ENCODE peak calls at places on chromosome 12, in nine cellular contexts. One of them, this sample, is unnamed.

GRCh38 chr12:116736962-116737773 is 701 bp downstream of the SPRING1 start:
- DNase-seq in trophoblast cell: no peak
- DNase-seq in right lobe of liver: no peak
- DNase-seq in GM23248: peak; percentile 40
- DNase-seq in ovary: no peak
- DNase-seq in OCI-LY7: no peak
- DNase-seq in neural progenitor cell: peak; percentile 69
- DNase-seq in colonic mucosa: peak; percentile 28
- DNase-seq in left ventricle myocardium inferior: no peak
- DNase-seq in this sample: no peak

GRCh38 chr12:98757455-98757854 is 112.4 kb downstream of the APAF1 start:
- DNase-seq in right lobe of liver: no peak
- DNase-seq in trophoblast cell: no peak
- DNase-seq in GM23248: peak; percentile 44
- DNase-seq in left ventricle myocardium inferior: no peak
- DNase-seq in neural progenitor cell: no peak
- DNase-seq in colonic mucosa: no peak
- DNase-seq in ovary: no peak
- DNase-seq in OCI-LY7: no peak
- DNase-seq in this sample: no peak

GRCh38 chr12:132075026-132075713 is 68.9 kb downstream of the DDX51 start:
- DNase-seq in trophoblast cell: no peak
- DNase-seq in left ventricle myocardium inferior: no peak
- DNase-seq in ovary: no peak
- DNase-seq in colonic mucosa: no peak
- DNase-seq in GM23248: peak; percentile 27
- DNase-seq in right lobe of liver: no peak
- DNase-seq in OCI-LY7: no peak
- DNase-seq in neural progenitor cell: peak; percentile 17
- DNase-seq in this sample: no peak

GRCh38 chr12:130526813-130527212 is 189.1 kb downstream of the PIWIL1 start:
- DNase-seq in right lobe of liver: no peak
- DNase-seq in colonic mucosa: peak; percentile 23
- DNase-seq in GM23248: peak; percentile 8
- DNase-seq in ovary: no peak
- DNase-seq in left ventricle myocardium inferior: no peak
- DNase-seq in neural progenitor cell: peak; percentile 82
- DNase-seq in OCI-LY7: no peak
- DNase-seq in trophoblast cell: peak; percentile 41
- DNase-seq in this sample: no peak

GRCh38 chr12:81021834-81022233 is 56.0 kb upstream of the ACSS3 start:
- DNase-seq in right lobe of liver: no peak
- DNase-seq in colonic mucosa: no peak
- DNase-seq in neural progenitor cell: no peak
- DNase-seq in ovary: no peak
- DNase-seq in GM23248: no peak
- DNase-seq in OCI-LY7: no peak
- DNase-seq in trophoblast cell: no peak
- DNase-seq in left ventricle myocardium inferior: no peak
- DNase-seq in this sample: no peak

GRCh38 chr12:27530157-27530922 is 6.3 kb downstream of the PPFIBP1 start:
- DNase-seq in OCI-LY7: peak; percentile 21
- DNase-seq in left ventricle myocardium inferior: no peak
- DNase-seq in colonic mucosa: no peak
- DNase-seq in right lobe of liver: no peak
- DNase-seq in ovary: no peak
- DNase-seq in trophoblast cell: peak; percentile 21
- DNase-seq in neural progenitor cell: peak; percentile 25
- DNase-seq in GM23248: no peak
- DNase-seq in this sample: no peak

GRCh38 chr12:92955997-92956663 is 27.0 kb upstream of the EEA1 start:
- DNase-seq in neural progenitor cell: no peak
- DNase-seq in left ventricle myocardium inferior: no peak
- DNase-seq in right lobe of liver: no peak
- DNase-seq in colonic mucosa: no peak
- DNase-seq in OCI-LY7: no peak
- DNase-seq in trophoblast cell: no peak
- DNase-seq in GM23248: peak; percentile 82
- DNase-seq in ovary: no peak
- DNase-seq in this sample: no peak

GRCh38 chr12:97781342-97781741 is 318.7 kb downstream of the RMST start:
- DNase-seq in left ventricle myocardium inferior: no peak
- DNase-seq in colonic mucosa: no peak
- DNase-seq in neural progenitor cell: no peak
- DNase-seq in trophoblast cell: no peak
- DNase-seq in GM23248: no peak
- DNase-seq in ovary: no peak
- DNase-seq in OCI-LY7: no peak
- DNase-seq in right lobe of liver: no peak
- DNase-seq in this sample: no peak

GRCh38 chr12:71752887-71753286 is 1.8 kb upstream of the RAB21 start:
- DNase-seq in GM23248: no peak
- DNase-seq in colonic mucosa: no peak
- DNase-seq in right lobe of liver: no peak
- DNase-seq in OCI-LY7: no peak
- DNase-seq in left ventricle myocardium inferior: no peak
- DNase-seq in neural progenitor cell: no peak
- DNase-seq in trophoblast cell: no peak
- DNase-seq in ovary: no peak
- DNase-seq in this sample: no peak

GRCh38 chr12:13686243-13686642 is 295.2 kb downstream of the GRIN2B start:
- DNase-seq in GM23248: no peak
- DNase-seq in OCI-LY7: no peak
- DNase-seq in neural progenitor cell: no peak
- DNase-seq in ovary: no peak
- DNase-seq in trophoblast cell: no peak
- DNase-seq in colonic mucosa: no peak
- DNase-seq in left ventricle myocardium inferior: no peak
- DNase-seq in right lobe of liver: no peak
- DNase-seq in this sample: no peak

GRCh38 chr12:72286526-72286925 is 14.4 kb downstream of the TRHDE start:
- DNase-seq in neural progenitor cell: no peak
- DNase-seq in left ventricle myocardium inferior: no peak
- DNase-seq in GM23248: peak; percentile 31
- DNase-seq in colonic mucosa: no peak
- DNase-seq in OCI-LY7: no peak
- DNase-seq in right lobe of liver: no peak
- DNase-seq in trophoblast cell: no peak
- DNase-seq in ovary: no peak
- DNase-seq in this sample: no peak

GRCh38 chr12:121514184-121514742 is 66.6 kb downstream of the KDM2B start:
- DNase-seq in colonic mucosa: no peak
- DNase-seq in right lobe of liver: no peak
- DNase-seq in OCI-LY7: peak; percentile 70
- DNase-seq in left ventricle myocardium inferior: no peak
- DNase-seq in neural progenitor cell: no peak
- DNase-seq in GM23248: no peak
- DNase-seq in ovary: no peak
- DNase-seq in trophoblast cell: no peak
- DNase-seq in this sample: no peak

GRCh38 chr12:78330131-78330530 is 499.4 kb downstream of the NAV3 start:
- DNase-seq in trophoblast cell: no peak
- DNase-seq in GM23248: no peak
- DNase-seq in colonic mucosa: no peak
- DNase-seq in right lobe of liver: no peak
- DNase-seq in OCI-LY7: no peak
- DNase-seq in ovary: no peak
- DNase-seq in neural progenitor cell: no peak
- DNase-seq in left ventricle myocardium inferior: no peak
- DNase-seq in this sample: no peak

GRCh38 chr12:34298176-34298970 is 276.1 kb downstream of the ALG10 start:
- DNase-seq in OCI-LY7: no peak
- DNase-seq in GM23248: no peak
- DNase-seq in ovary: no peak
- DNase-seq in left ventricle myocardium inferior: no peak
- DNase-seq in colonic mucosa: no peak
- DNase-seq in trophoblast cell: no peak
- DNase-seq in neural progenitor cell: no peak
- DNase-seq in right lobe of liver: no peak
- DNase-seq in this sample: no peak

GRCh38 chr12:104634044-104634443 is 177.3 kb downstream of the CHST11 start:
- DNase-seq in GM23248: no peak
- DNase-seq in ovary: no peak
- DNase-seq in left ventricle myocardium inferior: no peak
- DNase-seq in neural progenitor cell: no peak
- DNase-seq in trophoblast cell: no peak
- DNase-seq in OCI-LY7: no peak
- DNase-seq in right lobe of liver: no peak
- DNase-seq in colonic mucosa: no peak
- DNase-seq in this sample: no peak
- H3K36me3 ChIP-seq in GM23248: no peaks in the 10 kb centered on the region
- H3K36me3 ChIP-seq in ovary: no peaks in the 10 kb centered on the region
- H3K36me3 ChIP-seq in left ventricle myocardium inferior: no peaks in the 10 kb centered on the region
- H3K36me3 ChIP-seq in neural progenitor cell: no peaks in the 10 kb centered on the region
- H3K36me3 ChIP-seq in trophoblast cell: no peaks in the 10 kb centered on the region
- H3K36me3 ChIP-seq in OCI-LY7: peaks cover 4% of the 10 kb centered on the region
- H3K36me3 ChIP-seq in right lobe of liver: no peaks in the 10 kb centered on the region
- H3K36me3 ChIP-seq in colonic mucosa: no peaks in the 10 kb centered on the region
- H3K36me3 ChIP-seq in this sample: no peaks in the 10 kb centered on the region

GRCh38 chr12:89704457-89704856 is 4.2 kb downstream of the ATP2B1 start:
- DNase-seq in GM23248: peak; percentile 12
- DNase-seq in neural progenitor cell: no peak
- DNase-seq in left ventricle myocardium inferior: no peak
- DNase-seq in trophoblast cell: no peak
- DNase-seq in OCI-LY7: no peak
- DNase-seq in ovary: no peak
- DNase-seq in right lobe of liver: no peak
- DNase-seq in colonic mucosa: no peak
- DNase-seq in this sample: no peak

GRCh38 chr12:89702503-89702902 is 6.1 kb downstream of the ATP2B1 start:
- DNase-seq in right lobe of liver: no peak
- DNase-seq in ovary: no peak
- DNase-seq in trophoblast cell: no peak
- DNase-seq in GM23248: no peak
- DNase-seq in left ventricle myocardium inferior: no peak
- DNase-seq in neural progenitor cell: no peak
- DNase-seq in colonic mucosa: no peak
- DNase-seq in OCI-LY7: no peak
- DNase-seq in this sample: no peak

GRCh38 chr12:89701606-89702206 is 6.9 kb downstream of the ATP2B1 start:
- DNase-seq in neural progenitor cell: no peak
- DNase-seq in colonic mucosa: no peak
- DNase-seq in GM23248: no peak
- DNase-seq in ovary: no peak
- DNase-seq in OCI-LY7: no peak
- DNase-seq in right lobe of liver: no peak
- DNase-seq in trophoblast cell: no peak
- DNase-seq in left ventricle myocardium inferior: no peak
- DNase-seq in this sample: no peak

GRCh38 chr12:89706551-89707348 is 1.9 kb downstream of the ATP2B1 start:
- DNase-seq in ovary: no peak
- DNase-seq in colonic mucosa: peak; percentile 29
- DNase-seq in OCI-LY7: peak; percentile 21
- DNase-seq in GM23248: peak; percentile 73
- DNase-seq in right lobe of liver: no peak
- DNase-seq in neural progenitor cell: peak; percentile 49
- DNase-seq in left ventricle myocardium inferior: no peak
- DNase-seq in trophoblast cell: no peak
- DNase-seq in this sample: no peak

DNA sequence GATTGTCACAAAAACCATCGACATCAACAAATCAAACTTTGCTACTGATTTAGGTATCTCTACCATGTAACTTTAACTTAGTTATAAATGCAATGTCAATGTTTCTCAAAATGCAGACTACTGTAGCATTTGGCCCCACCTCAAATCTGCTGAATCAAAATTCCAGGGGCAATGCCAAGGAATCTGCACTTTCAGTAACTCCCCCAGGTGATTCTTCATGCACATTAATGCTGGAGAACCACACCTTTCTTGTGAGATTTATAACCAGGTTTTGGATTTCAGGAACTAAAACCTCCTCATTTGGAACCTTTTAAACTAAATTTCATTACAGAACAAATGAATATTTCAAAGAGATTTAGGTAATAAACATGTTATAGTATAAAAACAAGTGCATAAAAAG is 4.9 kb downstream of the ATP2B1 start:
- DNase-seq in left ventricle myocardium inferior: no peak
- DNase-seq in colonic mucosa: no peak
- DNase-seq in neural progenitor cell: no peak
- DNase-seq in right lobe of liver: no peak
- DNase-seq in ovary: no peak
- DNase-seq in trophoblast cell: no peak
- DNase-seq in GM23248: peak; percentile 14
- DNase-seq in OCI-LY7: no peak
- DNase-seq in this sample: no peak
- H3K4me1 ChIP-seq in left ventricle myocardium inferior: peaks cover 19% of the 10 kb centered on the region
- H3K4me1 ChIP-seq in colonic mucosa: no peaks in the 10 kb centered on the region
- H3K4me1 ChIP-seq in neural progenitor cell: peaks cover 34% of the 10 kb centered on the region
- H3K4me1 ChIP-seq in right lobe of liver: no peaks in the 10 kb centered on the region
- H3K4me1 ChIP-seq in ovary: no peaks in the 10 kb centered on the region
- H3K4me1 ChIP-seq in trophoblast cell: no peaks in the 10 kb centered on the region
- H3K4me1 ChIP-seq in GM23248: peaks cover 17% of the 10 kb centered on the region
- H3K4me1 ChIP-seq in OCI-LY7: peaks cover 38% of the 10 kb centered on the region
- H3K4me1 ChIP-seq in this sample: no peaks in the 10 kb centered on the region

GRCh38 chr12:57822392-57823130 is 4.0 kb upstream of the AVIL start:
- DNase-seq in ovary: no peak
- DNase-seq in colonic mucosa: no peak
- DNase-seq in left ventricle myocardium inferior: no peak
- DNase-seq in right lobe of liver: no peak
- DNase-seq in neural progenitor cell: no peak
- DNase-seq in trophoblast cell: no peak
- DNase-seq in OCI-LY7: no peak
- DNase-seq in GM23248: no peak
- DNase-seq in this sample: no peak
- H3K36me3 ChIP-seq in ovary: no peaks in the 10 kb centered on the region
- H3K36me3 ChIP-seq in colonic mucosa: peaks cover 56% of the 10 kb centered on the region
- H3K36me3 ChIP-seq in left ventricle myocardium inferior: peaks cover 89% of the 10 kb centered on the region
- H3K36me3 ChIP-seq in right lobe of liver: peaks cover 58% of the 10 kb centered on the region
- H3K36me3 ChIP-seq in neural progenitor cell: no peaks in the 10 kb centered on the region
- H3K36me3 ChIP-seq in trophoblast cell: peaks cover 65% of the 10 kb centered on the region
- H3K36me3 ChIP-seq in OCI-LY7: peaks cover 65% of the 10 kb centered on the region
- H3K36me3 ChIP-seq in GM23248: peaks cover 75% of the 10 kb centered on the region
- H3K36me3 ChIP-seq in this sample: peaks cover 73% of the 10 kb centered on the region

DNA sequence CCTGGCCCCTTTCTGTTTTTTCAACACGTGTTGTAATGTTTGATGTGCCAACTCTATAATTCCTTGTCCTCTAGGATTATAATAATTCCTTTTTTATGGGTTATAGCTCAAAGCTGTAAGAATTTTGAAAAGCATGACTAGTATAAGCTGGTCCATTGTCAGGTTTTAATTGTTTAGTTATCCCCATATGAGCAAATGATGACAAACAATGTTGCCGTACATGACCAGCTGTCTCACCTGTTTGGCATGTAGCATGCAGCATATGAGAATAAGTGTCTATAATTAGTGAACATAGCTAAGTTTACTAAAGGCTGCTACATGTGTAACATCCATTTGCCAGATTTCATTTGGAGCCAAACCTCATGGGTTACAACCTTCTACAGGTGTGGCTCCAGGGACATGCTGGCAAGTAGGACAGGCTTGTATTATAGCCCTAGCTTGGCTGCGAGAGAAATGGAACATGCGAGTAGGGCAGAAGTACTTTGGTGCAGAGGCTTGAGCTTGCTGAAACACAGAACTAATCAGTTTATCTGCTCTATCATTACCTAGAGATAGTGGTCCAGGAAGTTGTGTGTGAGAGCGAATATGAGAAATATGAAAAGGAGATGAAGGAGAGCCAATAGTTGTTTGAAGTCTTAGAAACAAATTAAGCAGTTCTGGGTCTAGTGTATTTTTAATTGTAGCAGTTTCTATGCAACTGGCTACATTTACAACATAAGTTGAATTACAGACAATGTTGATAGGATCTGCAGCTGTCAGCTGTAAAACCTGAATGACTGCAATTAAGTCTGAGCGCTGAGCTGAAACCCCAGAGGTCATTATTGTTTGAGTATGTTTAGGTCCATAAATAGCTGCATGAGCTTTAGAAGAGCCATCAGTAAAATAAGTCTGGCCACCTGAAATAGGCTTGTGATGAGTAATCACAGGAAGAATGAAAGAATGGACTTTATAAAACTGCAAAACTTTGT is 22.6 kb upstream of the MAPKAPK5 start:
- DNase-seq in neural progenitor cell: no peak
- DNase-seq in trophoblast cell: peak; percentile 94
- DNase-seq in colonic mucosa: peak; percentile 50
- DNase-seq in GM23248: no peak
- DNase-seq in left ventricle myocardium inferior: no peak
- DNase-seq in right lobe of liver: peak; percentile 7
- DNase-seq in OCI-LY7: peak; percentile 59
- DNase-seq in ovary: no peak
- DNase-seq in this sample: no peak
- H3K4me1 ChIP-seq in neural progenitor cell: peaks cover 11% of the 10 kb centered on the region
- H3K4me1 ChIP-seq in trophoblast cell: peaks cover 4% of the 10 kb centered on the region
- H3K4me1 ChIP-seq in colonic mucosa: peaks cover 11% of the 10 kb centered on the region
- H3K4me1 ChIP-seq in GM23248: no peaks in the 10 kb centered on the region
- H3K4me1 ChIP-seq in left ventricle myocardium inferior: peaks cover 16% of the 10 kb centered on the region
- H3K4me1 ChIP-seq in right lobe of liver: no peaks in the 10 kb centered on the region
- H3K4me1 ChIP-seq in OCI-LY7: peaks cover 32% of the 10 kb centered on the region
- H3K4me1 ChIP-seq in ovary: no peaks in the 10 kb centered on the region
- H3K4me1 ChIP-seq in this sample: no peaks in the 10 kb centered on the region